ENCODE peak calls at places on chromosomes 12 and 14, in seven cellular contexts. E, N, I, M, L, D and W are unnamed samples. For H3K4me1, the result is how much of the 10 kb centered on the place peaks cover.

GRCh38 chr14:22814945-22815713 is at the start of gene SLC7A7:
- DNase-seq in E (peak), N (no peak), I (no peak), M (no peak), L (no peak), D (no peak), W (peak)

GRCh38 chr14:32679927-32680612 is 258.6 kb upstream of the NPAS3 start:
- DNase-seq in E (no peak), N (no peak), I (no peak), M (no peak), L (no peak), D (no peak), W (no peak)

GRCh38 chr12:69214169-69214568 is 25.2 kb upstream of the CPSF6 start:
- DNase-seq in E (no peak), N (no peak), I (no peak), M (no peak), L (no peak), D (no peak), W (no peak)

GRCh38 chr12:3489057-3489456 is 1.9 kb upstream of the PRMT8 start:
- DNase-seq in E (no peak), N (no peak), I (no peak), M (no peak), L (no peak), D (no peak), W (no peak)

GRCh38 chr12:15151141-15152091 is 69.8 kb downstream of the RERG start:
- DNase-seq in E (peak), N (no peak), I (no peak), M (peak), L (no peak), D (no peak), W (no peak)

GRCh38 chr12:55972906-55973597 is 826 bp upstream of the RAB5B start:
- DNase-seq in E (no peak), N (no peak), I (no peak), M (peak), L (no peak), D (no peak), W (peak)

GRCh38 chr12:12899530-12900380 is 8.4 kb downstream of the GPRC5A start:
- DNase-seq in E (peak), N (no peak), I (no peak), M (peak), L (no peak), D (peak), W (no peak)

GRCh38 chr12:64256166-64256800 is 34.2 kb upstream of the KICS2 start:
- DNase-seq in E (peak), N (no peak), I (no peak), M (peak), L (no peak), D (no peak), W (no peak)

GRCh38 chr14:61153436-61153835 is 127.7 kb downstream of the TMEM30B start:
- DNase-seq in E (no peak), N (no peak), I (no peak), M (no peak), L (no peak), D (no peak), W (no peak)

GRCh38 chr14:38405851-38406630 is 150.1 kb upstream of the CLEC14A start:
- DNase-seq in E (peak), N (no peak), I (no peak), M (no peak), L (no peak), D (no peak), W (no peak)

GRCh38 chr12:109462868-109463692 is 14.0 kb downstream of the KCTD10 start:
- DNase-seq in E (peak), N (peak), I (peak), M (peak), L (no peak), D (peak), W (peak)

GRCh38 chr14:55773297-55773696 is 193.3 kb downstream of the KTN1 start:
- DNase-seq in E (no peak), N (no peak), I (no peak), M (no peak), L (no peak), D (no peak), W (no peak)

GRCh38 chr14:71659165-71659564 is 273.1 kb upstream of the RGS6 start:
- DNase-seq in E (no peak), N (no peak), I (no peak), M (no peak), L (no peak), D (no peak), W (no peak)

GRCh38 chr14:88104710-88105109 is 99.8 kb downstream of the GPR65 start:
- DNase-seq in E (no peak), N (no peak), I (no peak), M (no peak), L (no peak), D (no peak), W (no peak)

GRCh38 chr14:49408187-49408963 is 177.8 kb downstream of the RPS29 start:
- DNase-seq in E (no peak), N (no peak), I (no peak), M (no peak), L (no peak), D (no peak), W (no peak)

GRCh38 chr14:54830650-54831049 is 72.0 kb downstream of the GCH1 start:
- DNase-seq in E (no peak), N (no peak), I (no peak), M (no peak), L (no peak), D (no peak), W (no peak)

DNA sequence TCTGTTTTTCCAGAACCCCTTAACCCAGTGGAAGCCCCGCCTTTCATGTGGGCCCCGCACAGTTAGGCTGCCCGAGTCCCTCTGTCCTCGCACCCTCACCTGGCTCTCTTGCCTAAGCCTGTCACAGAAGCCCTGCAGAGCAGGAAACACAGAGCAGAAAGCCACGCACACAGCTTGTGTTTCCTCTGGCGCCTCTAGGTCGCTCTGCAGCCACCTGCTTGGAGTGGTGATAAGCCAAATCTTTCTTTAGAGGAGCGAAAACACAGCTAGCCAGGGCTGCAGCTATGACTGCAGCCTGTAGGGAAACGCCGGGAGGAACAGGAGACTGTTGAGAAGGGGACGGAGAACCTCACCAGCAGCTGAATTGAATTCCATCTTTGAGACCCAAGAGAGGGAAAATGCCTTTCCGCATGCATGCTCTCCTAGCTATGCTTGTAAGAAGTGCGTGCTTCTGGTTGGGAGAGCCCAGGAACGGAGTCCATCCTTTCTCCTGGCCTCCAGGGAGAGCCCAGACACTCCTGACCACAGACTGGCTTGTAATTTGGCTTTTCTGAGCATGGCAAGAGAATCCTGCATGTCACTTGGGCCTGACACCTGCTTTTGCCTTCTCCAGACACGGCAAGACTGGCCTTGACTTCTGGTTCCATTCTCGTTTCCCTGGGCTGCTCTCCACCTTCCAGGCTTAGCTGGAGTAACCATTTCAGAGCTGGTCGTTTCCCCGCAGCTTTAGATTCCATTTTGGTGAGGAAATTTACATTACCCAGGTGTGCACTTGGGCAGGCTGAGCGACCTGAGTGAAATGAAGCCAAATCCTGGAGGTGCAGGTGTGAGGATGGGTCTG is 301.6 kb downstream of the CACNA1C start:
- DNase-seq in E (no peak), N (no peak), I (no peak), M (no peak), L (no peak), D (no peak), W (no peak)
- H3K4me1 ChIP-seq in E (under half), N (under half), I (under half), M (under half), L (under half), D (under half), W (under half)

DNA sequence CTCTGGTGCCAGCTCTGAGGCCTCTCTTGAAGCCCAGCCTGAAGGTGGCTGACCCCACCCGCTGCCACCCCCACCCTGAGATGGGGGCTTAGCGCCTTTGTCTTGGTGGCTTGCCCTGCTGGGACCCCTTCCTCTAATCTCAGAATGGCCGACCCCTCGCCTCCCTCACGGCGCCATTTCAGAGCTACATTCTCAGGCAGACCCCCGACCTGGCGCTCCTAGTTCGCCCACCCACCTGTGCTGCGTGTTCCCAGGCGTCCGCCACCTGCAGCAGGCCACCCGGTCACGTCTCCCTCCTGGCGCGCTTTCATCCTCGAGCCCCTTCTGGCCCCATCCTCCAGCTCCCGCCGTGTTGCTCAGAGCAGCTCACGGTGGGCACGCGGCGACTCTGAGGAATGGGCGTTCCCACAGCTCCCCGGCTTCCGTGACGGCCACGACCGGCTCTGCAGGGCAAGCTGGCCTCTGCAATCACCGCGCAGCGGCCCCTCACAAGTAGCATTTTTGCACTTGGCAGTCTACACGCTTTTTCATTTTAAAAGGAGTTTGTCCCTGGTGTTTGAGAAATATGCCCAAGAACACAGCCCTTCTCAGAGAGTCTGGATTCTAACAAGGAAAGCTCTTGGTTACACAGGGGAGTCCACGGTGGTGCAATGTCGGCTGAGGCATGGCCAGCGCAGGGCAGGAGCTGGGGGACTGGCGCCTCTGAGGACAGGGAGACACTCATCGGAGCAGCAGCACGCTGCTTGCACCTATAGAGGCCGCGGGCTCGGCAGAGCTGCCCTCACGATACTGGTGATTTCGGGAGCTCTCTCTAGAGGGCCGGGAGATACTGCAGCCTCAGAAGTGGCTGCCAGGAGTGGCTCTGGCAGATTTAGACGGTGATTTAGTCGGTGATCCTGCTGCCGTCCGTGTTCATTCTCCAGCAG is 105.7 kb upstream of the C14orf180 start:
- DNase-seq in E (no peak), N (no peak), I (no peak), M (no peak), L (no peak), D (no peak), W (no peak)
- TF ChIP-seq POLR2A in E (no peak), N (no peak), I (no peak), M (no peak), L (no peak), D (no peak), W (no peak)

GRCh38 chr14:104694475-104694950 is 5.1 kb downstream of the INF2 start:
- DNase-seq in E (no peak), N (no peak), I (no peak), M (no peak), L (no peak), D (no peak), W (no peak)

GRCh38 chr14:104694991-104695659 is 5.7 kb downstream of the INF2 start:
- DNase-seq in E (no peak), N (peak), I (peak), M (no peak), L (no peak), D (no peak), W (peak)

GRCh38 chr14:104697317-104697703 is 7.9 kb downstream of the INF2 start:
- DNase-seq in E (no peak), N (no peak), I (no peak), M (no peak), L (no peak), D (no peak), W (no peak)

GRCh38 chr14:104696671-104697316 is 7.4 kb downstream of the INF2 start:
- DNase-seq in E (no peak), N (no peak), I (no peak), M (no peak), L (no peak), D (no peak), W (no peak)

GRCh38 chr14:104695660-104696000 is 6.2 kb downstream of the INF2 start:
- DNase-seq in E (no peak), N (no peak), I (no peak), M (no peak), L (no peak), D (no peak), W (no peak)
- H3K4me1 ChIP-seq in E (half or more), N (half or more), I (half or more), M (half or more), L (half or more), D (under half), W (half or more)

DNA sequence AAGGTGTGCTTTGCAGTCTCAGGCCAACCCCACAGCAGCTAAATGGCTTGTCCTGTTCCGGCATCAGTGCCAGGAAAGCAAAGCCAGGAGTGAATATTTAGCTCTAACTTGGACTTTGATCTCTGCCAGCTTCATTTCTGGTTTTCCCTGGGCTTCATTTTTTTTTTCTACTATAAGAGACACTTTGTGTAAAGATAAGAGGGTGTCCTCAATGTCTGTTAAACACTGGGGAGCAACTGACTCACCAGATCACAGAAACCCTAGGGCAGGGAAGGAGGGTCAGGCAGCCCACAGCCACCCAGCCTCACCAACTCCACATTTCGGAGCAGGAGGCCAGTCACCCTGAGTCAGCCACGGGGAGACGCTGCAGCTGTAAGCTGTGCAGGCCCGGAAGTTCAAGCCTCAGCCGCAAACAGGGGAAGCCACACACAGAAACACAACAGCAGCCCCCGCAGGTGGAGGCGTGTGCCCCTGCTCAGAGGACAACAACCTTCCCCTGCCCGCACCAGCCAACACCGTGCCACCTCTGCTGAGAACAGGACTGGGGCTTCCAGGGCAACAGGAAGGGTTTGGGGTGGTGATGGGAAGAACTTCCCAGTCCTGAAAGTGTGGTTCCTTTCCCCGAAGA is 6.3 kb downstream of the TNFRSF1A start:
- DNase-seq in E (peak), N (peak), I (peak), M (peak), L (peak), D (peak), W (peak)
- TF ChIP-seq POLR2A in E (peak), N (no peak), I (no peak), M (no peak), L (peak), D (no peak), W (peak)